ENCODE peak calls at places on chromosomes 16 and 17, in ten cellular contexts. X is osteoblast, O is fibroblast of pulmonary artery, M is left lung, V is brain microvascular endothelial cell, T is Panc1, R is gastrocnemius medialis, Y is foreskin fibroblast, D is WTC11, E is lower leg skin. B is an unnamed sample.

GRCh38 chr17:50661795-50662391 is 27.2 kb downstream of the ABCC3 start:
- DNase-seq in R (peak), X (peak), V (peak), Y (peak), D (no peak), E (peak), T (peak), O (peak), M (peak), B (peak)

GRCh38 chr17:37816951-37817350 is 72.1 kb upstream of the HNF1B start:
- DNase-seq in V (no peak), X (no peak), D (no peak), O (no peak), M (no peak), R (no peak), T (no peak), Y (no peak), E (no peak), B (no peak)

GRCh38 chr16:11742041-11742535 is 569 bp downstream of the TXNDC11 start:
- DNase-seq in E (peak), M (peak), X (no peak), T (no peak), Y (no peak), D (no peak), R (peak), V (no peak), O (no peak), B (no peak)

GRCh38 chr17:62750502-62751349 is 57.4 kb downstream of the MARCHF10 start:
- DNase-seq in Y (no peak), M (no peak), V (no peak), R (no peak), D (peak), X (no peak), E (no peak), T (no peak), O (no peak), B (no peak)

GRCh38 chr17:40121191-40121885 is 433 bp upstream of the MSL1 start:
- DNase-seq in E (no peak), O (peak), T (no peak), X (peak), V (no peak), R (no peak), D (no peak), M (peak), Y (peak), B (no peak)

GRCh38 chr17:27554152-27554551 is 76.8 kb upstream of the LGALS9 start:
- DNase-seq in D (no peak), M (no peak), E (no peak), T (no peak), Y (no peak), V (no peak), O (peak), X (peak), R (no peak), B (no peak)

GRCh38 chr16:29806096-29806579 is at the start of gene MAZ:
- DNase-seq in Y (no peak), V (no peak), X (no peak), T (no peak), D (no peak), M (peak), E (no peak), R (no peak), O (peak), B (no peak)

GRCh38 chr16:85057948-85058347 is 30.4 kb downstream of the KIAA0513 start:
- DNase-seq in D (no peak), X (no peak), T (no peak), V (no peak), E (no peak), O (no peak), Y (no peak), M (no peak), R (no peak), B (no peak)

GRCh38 chr16:54160252-54160860 is 126.2 kb downstream of the IRX3 start:
- DNase-seq in E (no peak), V (no peak), Y (no peak), T (no peak), O (no peak), M (no peak), R (no peak), X (no peak), D (no peak), B (no peak)

GRCh38 chr17:16100737-16101400 is 101.2 kb downstream of the TTC19 start:
- DNase-seq in Y (no peak), V (peak), O (peak), E (no peak), R (no peak), M (no peak), D (no peak), T (no peak), X (no peak), B (no peak)

GRCh38 chr17:64025732-64026294 is 5.4 kb upstream of the ICAM2 start:
- DNase-seq in O (peak), T (peak), E (peak), X (peak), D (peak), Y (peak), R (peak), V (peak), M (peak), B (peak)

GRCh38 chr16:85555549-85556455 is 57.3 kb upstream of the GSE1 start:
- DNase-seq in X (peak), V (peak), Y (no peak), O (peak), E (no peak), M (no peak), R (no peak), T (no peak), D (peak), B (no peak)

GRCh38 chr17:46141645-46142044 is 51.6 kb downstream of the KANSL1 start:
- DNase-seq in M (no peak), O (no peak), R (no peak), D (no peak), V (no peak), X (no peak), Y (no peak), T (no peak), E (no peak), B (no peak)

GRCh38 chr16:2473999-2474876 is 689 bp upstream of the TBC1D24 start:
- DNase-seq in X (peak), Y (peak), M (no peak), T (no peak), O (peak), D (peak), R (no peak), V (no peak), E (no peak), B (no peak)

GRCh38 chr16:9260665-9261064 is 169.2 kb downstream of the HAPSTR1 start:
- DNase-seq in Y (no peak), R (no peak), X (no peak), T (no peak), M (no peak), O (no peak), E (no peak), D (no peak), V (no peak), B (no peak)

GRCh38 chr17:79023886-79024771 is at the start of gene C1QTNF1:
- DNase-seq in X (peak), O (peak), R (peak), E (no peak), D (peak), T (no peak), V (no peak), Y (no peak), M (peak), B (no peak)

GRCh38 chr16:6892961-6893360 is 439.7 kb upstream of the RBFOX1 start:
- DNase-seq in V (no peak), E (no peak), X (no peak), Y (no peak), D (no peak), R (no peak), T (no peak), M (no peak), O (no peak), B (no peak)

GRCh38 chr17:66711936-66712335 is 123.0 kb upstream of the CACNG5 start:
- DNase-seq in X (no peak), O (no peak), V (no peak), R (no peak), M (peak), T (no peak), D (no peak), Y (no peak), E (no peak), B (no peak)
- TF ChIP-seq CTCF in X (no peak), O (no peak), V (no peak), R (no peak), M (no peak), T (no peak), D (no peak), Y (no peak), E (no peak), B (no peak)

GRCh38 chr17:72113751-72114150 is 7.1 kb upstream of the SOX9 start:
- DNase-seq in M (no peak), Y (no peak), R (no peak), V (no peak), T (no peak), D (no peak), E (no peak), O (no peak), X (no peak), B (no peak)
- TF ChIP-seq CTCF in M (no peak), Y (no peak), R (no peak), V (no peak), T (no peak), D (no peak), E (no peak), O (no peak), X (no peak), B (no peak)

GRCh38 chr16:86621966-86622365 is 43.6 kb downstream of the FOXL1 start:
- DNase-seq in R (no peak), X (no peak), Y (no peak), V (no peak), T (no peak), M (no peak), O (no peak), E (no peak), D (no peak), B (no peak)
- TF ChIP-seq CTCF in R (no peak), X (no peak), Y (no peak), V (no peak), T (no peak), M (no peak), O (no peak), E (no peak), D (no peak), B (no peak)

GRCh38 chr17:32116937-32117336 is 25.4 kb upstream of the RHOT1 start:
- DNase-seq in O (no peak), X (no peak), E (no peak), M (no peak), D (no peak), Y (no peak), R (no peak), T (no peak), V (no peak), B (no peak)

GRCh38 chr17:32114536-32114935 is 27.8 kb upstream of the RHOT1 start:
- DNase-seq in T (no peak), V (no peak), R (no peak), X (no peak), O (no peak), E (no peak), M (no peak), D (no peak), Y (no peak), B (no peak)

GRCh38 chr17:32110596-32110995 is 31.7 kb upstream of the RHOT1 start:
- DNase-seq in O (no peak), R (no peak), E (no peak), T (no peak), D (no peak), X (no peak), M (no peak), V (peak), Y (no peak), B (no peak)

GRCh38 chr17:32112416-32112815 is 29.9 kb upstream of the RHOT1 start:
- DNase-seq in E (no peak), M (no peak), R (no peak), Y (no peak), V (no peak), X (no peak), T (no peak), D (peak), O (no peak), B (no peak)

GRCh38 chr17:32111141-32111771 is 31.0 kb upstream of the RHOT1 start:
- DNase-seq in O (peak), V (peak), X (peak), R (no peak), Y (peak), T (no peak), M (peak), E (peak), D (peak), B (peak)
- TF ChIP-seq CTCF in O (peak), V (peak), X (peak), R (no peak), Y (no peak), T (peak), M (peak), E (no peak), D (peak), B (peak)

DNA sequence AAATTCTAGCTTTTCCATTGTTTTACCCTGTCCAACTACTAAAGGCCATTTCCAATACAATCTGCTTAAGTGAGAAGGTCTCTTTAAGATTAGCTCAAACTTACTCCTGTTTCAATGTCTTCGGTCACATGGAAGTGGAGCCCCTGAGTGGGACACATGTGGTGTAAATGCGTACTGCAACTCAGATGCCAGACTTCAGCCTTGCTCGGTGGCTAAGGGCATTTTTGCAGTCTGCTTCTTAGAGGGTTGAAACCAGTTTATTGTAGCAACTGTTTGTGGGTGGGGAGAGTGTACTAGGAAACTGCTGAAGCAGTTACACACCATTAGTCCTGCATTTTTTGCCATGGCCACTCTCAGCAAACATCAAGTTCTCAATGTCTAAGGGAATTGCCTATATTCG is 140.6 kb downstream of the PARN start:
- DNase-seq in M (no peak), Y (no peak), E (no peak), T (no peak), D (peak), X (no peak), V (no peak), R (peak), O (no peak), B (no peak)
- TF ChIP-seq CTCF in M (no peak), Y (no peak), E (no peak), T (no peak), D (no peak), X (peak), V (peak), R (no peak), O (peak), B (no peak)

GRCh38 chr17:31374083-31374447 is 17.4 kb upstream of the RAB11FIP4 start:
- DNase-seq in E (no peak), O (no peak), M (no peak), R (no peak), Y (no peak), T (no peak), D (no peak), V (no peak), X (no peak), B (no peak)

GRCh38 chr17:31374503-31374902 is 17.0 kb upstream of the RAB11FIP4 start:
- DNase-seq in E (no peak), X (no peak), V (no peak), O (no peak), T (no peak), Y (no peak), R (no peak), D (no peak), M (no peak), B (no peak)

GRCh38 chr17:31379796-31380195 is 11.7 kb upstream of the RAB11FIP4 start:
- DNase-seq in V (no peak), E (no peak), Y (no peak), D (no peak), M (no peak), R (no peak), X (no peak), O (no peak), T (no peak), B (no peak)

GRCh38 chr17:31381165-31381668 is 10.3 kb upstream of the RAB11FIP4 start:
- DNase-seq in D (no peak), M (no peak), X (no peak), V (no peak), R (no peak), E (no peak), O (no peak), Y (no peak), T (no peak), B (no peak)

DNA sequence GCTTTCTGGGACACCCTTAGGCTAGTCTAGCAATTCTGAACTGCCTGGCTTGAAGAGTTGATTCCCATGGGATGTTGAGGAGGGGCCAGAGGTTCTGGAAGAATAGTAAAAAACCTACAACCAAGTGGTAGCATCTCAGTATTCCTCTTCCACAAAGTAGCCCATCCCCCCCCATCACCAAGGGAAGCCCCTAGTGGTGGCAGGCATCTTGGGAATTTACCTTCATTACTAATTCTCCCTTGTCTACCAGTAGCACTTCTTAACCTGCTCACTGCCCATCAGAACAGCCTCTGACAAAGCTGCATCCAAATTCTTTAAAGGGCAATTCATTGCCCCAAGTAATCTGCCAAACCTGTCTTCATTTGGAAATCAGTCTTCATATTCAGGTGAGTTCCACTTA is 12.8 kb upstream of the RAB11FIP4 start:
- DNase-seq in O (no peak), Y (no peak), X (peak), R (no peak), V (no peak), M (no peak), T (no peak), D (no peak), E (no peak), B (no peak)
- TF ChIP-seq CTCF in O (no peak), Y (no peak), X (no peak), R (no peak), V (peak), M (no peak), T (peak), D (no peak), E (no peak), B (no peak)

DNA sequence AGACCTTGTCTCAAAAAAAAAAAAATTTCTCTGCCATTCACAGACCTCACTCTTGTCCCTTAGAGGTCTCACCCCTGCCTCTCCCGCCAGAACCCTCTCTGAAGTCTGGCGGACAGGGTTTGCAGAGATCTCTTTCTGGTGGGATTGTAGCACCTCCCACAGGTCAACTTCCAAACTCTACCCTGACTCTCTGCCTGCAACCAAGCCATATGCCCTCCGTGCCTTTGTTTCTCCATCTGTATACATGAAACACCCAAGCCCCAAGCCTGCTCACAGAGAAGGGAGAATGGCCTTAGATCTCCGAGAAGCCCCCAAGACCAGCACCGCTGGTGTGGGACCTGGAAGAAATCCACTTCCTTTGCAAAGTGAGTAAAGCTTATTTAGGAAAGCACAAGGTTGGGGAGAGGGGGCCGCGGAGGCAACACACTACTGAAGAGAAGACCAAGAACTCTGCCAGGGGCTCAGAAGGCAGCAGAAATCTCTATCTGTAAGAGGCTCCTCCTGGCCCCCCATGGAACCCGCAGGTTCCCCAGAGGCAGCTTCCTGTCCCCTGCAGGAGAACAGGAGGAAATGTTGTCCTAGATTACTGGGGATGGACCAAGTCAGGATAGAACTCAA is 219.9 kb downstream of the C16orf78 start:
- DNase-seq in M (no peak), Y (no peak), X (no peak), O (no peak), D (no peak), T (no peak), E (no peak), V (no peak), R (no peak), B (no peak)
- TF ChIP-seq CTCF in M (no peak), Y (no peak), X (no peak), O (no peak), D (no peak), T (no peak), E (no peak), V (no peak), R (no peak), B (no peak)